ENCODE peak calls at places on chromosomes 6 and 20, in four cellular contexts. R is CD8-positive, alpha-beta T cell; Z is left ventricle myocardium inferior; E is fibroblast of lung. J is an unnamed sample.

GRCh38 chr6:22027226-22027725 is 269.6 kb downstream of the PRL start:
- DNase-seq in R (no peak), Z (no peak), E (no peak), J (no peak)

GRCh38 chr6:11426571-11426970 is 111.0 kb upstream of the TMEM170B start:
- DNase-seq in R (no peak), Z (no peak), E (no peak), J (no peak)

GRCh38 chr20:34703573-34704176 is 469 bp upstream of the TP53INP2 start:
- DNase-seq in R (peak; percentile 23), Z (no peak), E (peak; percentile 22), J (no peak)

GRCh38 chr20:61797200-61797599 is 268.5 kb downstream of the TAF4 start:
- DNase-seq in R (no peak), Z (no peak), E (peak; percentile 5), J (no peak)

GRCh38 chr6:134446228-134446848 is 128.4 kb upstream of the SGK1 start:
- DNase-seq in R (no peak), Z (no peak), E (peak; percentile 74), J (no peak)

GRCh38 chr6:150196942-150197745 is 54.3 kb downstream of the PPP1R14C start:
- DNase-seq in R (no peak), Z (no peak), E (peak; percentile 26), J (no peak)

GRCh38 chr6:78808933-78809332 is 58.4 kb upstream of the IRAK1BP1 start:
- DNase-seq in R (no peak), Z (no peak), E (no peak), J (no peak)

GRCh38 chr6:53629120-53629477 is 36.5 kb downstream of the KLHL31 start:
- DNase-seq in R (no peak), Z (no peak), E (no peak), J (no peak)

GRCh38 chr20:18362916-18363315 is 74.6 kb downstream of the ZNF133 start:
- DNase-seq in R (no peak), Z (no peak), E (no peak), J (no peak)

GRCh38 chr6:45959534-45960195 is 56.0 kb downstream of the CLIC5 start:
- DNase-seq in R (no peak), Z (no peak), E (peak; percentile 66), J (no peak)

GRCh38 chr6:169959129-169960002 is 207.9 kb downstream of the ERMARD start:
- DNase-seq in R (peak; percentile 61), Z (no peak), E (no peak), J (no peak)

GRCh38 chr6:107330190-107330589 is 129.2 kb downstream of the PDSS2 start:
- DNase-seq in R (no peak), Z (no peak), E (no peak), J (no peak)

GRCh38 chr20:57902478-57902877 is 192.7 kb upstream of the PMEPA1 start:
- DNase-seq in R (no peak), Z (no peak), E (peak; percentile 88), J (no peak)

GRCh38 chr6:35077006-35077712 is 64.0 kb downstream of the TCP11 start:
- DNase-seq in R (no peak), Z (no peak), E (no peak), J (peak; percentile 11)

GRCh38 chr6:96522469-96523009 is 933 bp downstream of the UFL1 start:
- DNase-seq in R (peak; percentile 20), Z (no peak), E (peak; percentile 32), J (no peak)

GRCh38 chr6:155523821-155524238 is 68.2 kb upstream of the NOX3 start:
- DNase-seq in R (no peak), Z (no peak), E (no peak), J (no peak)

GRCh38 chr6:166541876-166542579 is 44.5 kb downstream of the RAMACL start:
- DNase-seq in R (no peak), Z (no peak), E (no peak), J (no peak)

GRCh38 chr6:87574237-87574636 is 15.6 kb downstream of the RARS2 start:
- DNase-seq in R (no peak), Z (no peak), E (no peak), J (no peak)

GRCh38 chr6:11705069-11705468 is 73.5 kb downstream of the ADTRP start:
- DNase-seq in R (no peak), Z (no peak), E (no peak), J (no peak)

GRCh38 chr6:153852034-153852433 is 187.0 kb upstream of the OPRM1 start:
- DNase-seq in R (no peak), Z (no peak), E (no peak), J (no peak)

GRCh38 chr6:106973841-106974336 is 640 bp downstream of the CD24 start:
- DNase-seq in R (no peak), Z (no peak), E (peak; percentile 19), J (peak; percentile 50)

GRCh38 chr6:44926556-44926955 is 401.6 kb upstream of the RUNX2 start:
- DNase-seq in R (no peak), Z (no peak), E (peak; percentile 17), J (no peak)

GRCh38 chr20:11217322-11217989 is 543.7 kb upstream of the JAG1 start:
- DNase-seq in R (no peak), Z (no peak), E (peak; percentile 43), J (no peak)

GRCh38 chr20:11214281-11214680 is 540.5 kb upstream of the JAG1 start:
- DNase-seq in R (no peak), Z (no peak), E (no peak), J (no peak)

GRCh38 chr20:11218035-11218680 is 544.4 kb upstream of the JAG1 start:
- DNase-seq in R (no peak), Z (no peak), E (no peak), J (no peak)

GRCh38 chr20:11219192-11219591 is 545.4 kb upstream of the JAG1 start:
- DNase-seq in R (no peak), Z (no peak), E (no peak), J (no peak)

GRCh38 chr20:11216451-11217314 is 542.9 kb upstream of the JAG1 start:
- DNase-seq in R (no peak), Z (no peak), E (peak; percentile 78), J (no peak)
- H3K27ac ChIP-seq in R (no peak overlapping the region), Z (peak overlapping the region; percentile 48), E (no peak overlapping the region), J (no peak overlapping the region)

GRCh38 chr20:64079273-64080012 is at the start of gene RGS19:
- DNase-seq in R (peak; percentile 73), Z (peak; percentile 84), E (peak; percentile 67), J (peak; percentile 86)

GRCh38 chr20:64082126-64082638 is 2.0 kb downstream of the LKAAEAR1 start:
- DNase-seq in R (no peak), Z (no peak), E (no peak), J (no peak)

GRCh38 chr20:64081620-64081964 is 1.7 kb downstream of the OPRL1 start:
- DNase-seq in R (no peak), Z (no peak), E (no peak), J (no peak)

GRCh38 chr20:64080013-64080812 is at the start of gene OPRL1:
- DNase-seq in R (no peak), Z (no peak), E (peak; percentile 19), J (no peak)

DNA sequence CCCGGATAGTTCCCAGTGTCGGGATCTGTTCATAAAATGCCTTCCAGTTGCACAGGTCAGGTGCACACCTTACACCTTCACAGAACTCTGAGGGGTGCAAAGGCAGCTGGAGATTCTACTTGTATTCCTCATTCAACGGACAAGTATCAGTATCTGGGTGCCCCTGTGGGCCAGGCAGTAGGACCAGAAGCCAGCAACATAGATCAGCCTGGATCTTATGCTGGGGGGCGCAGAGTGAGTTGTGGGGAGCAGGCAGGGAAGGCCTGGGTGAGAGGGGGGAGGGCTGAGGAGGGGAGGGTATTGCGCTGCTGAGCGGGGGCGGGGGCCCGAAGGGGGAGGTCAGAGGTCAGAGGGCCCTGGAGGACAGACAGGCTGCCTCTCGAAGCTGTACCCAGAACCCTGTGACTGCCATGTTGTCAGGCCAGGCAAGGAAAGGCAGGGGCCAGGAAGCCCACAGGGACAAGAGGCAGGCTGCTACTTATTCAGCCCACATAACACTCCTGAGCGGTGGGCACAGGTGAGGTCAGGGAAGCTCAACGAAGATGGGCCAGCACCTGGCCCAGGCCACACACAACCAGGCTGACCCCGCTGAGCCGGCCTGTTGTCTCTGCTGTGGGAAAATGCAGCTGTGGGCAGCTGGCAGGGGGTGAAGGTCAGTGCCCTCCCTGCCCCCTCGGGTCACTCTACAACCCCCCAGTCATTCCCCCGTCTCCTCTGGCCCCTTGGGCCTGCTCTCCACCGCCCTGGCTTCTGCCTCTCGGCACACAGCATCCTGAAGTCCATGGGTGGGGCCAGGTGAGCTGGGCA is 1.1 kb downstream of the OPRL1 start:
- DNase-seq in R (no peak), Z (no peak), E (no peak), J (no peak)
- H3K4me3 ChIP-seq in R (no peak overlapping the region), Z (peak overlapping the region; percentile 90), E (no peak overlapping the region), J (no peak overlapping the region)

GRCh38 chr6:140192018-140192417 is 817.6 kb upstream of the CITED2 start:
- DNase-seq in R (no peak), Z (no peak), E (no peak), J (no peak)

GRCh38 chr6:140193269-140193668 is 818.8 kb upstream of the CITED2 start:
- DNase-seq in R (no peak), Z (no peak), E (peak; percentile 5), J (no peak)
- H3K9me3 ChIP-seq in R (no peaks in the 10 kb centered on the region), Z (peaks cover 42% of the 10 kb centered on the region), E (no peaks in the 10 kb centered on the region), J (no peaks in the 10 kb centered on the region)

DNA sequence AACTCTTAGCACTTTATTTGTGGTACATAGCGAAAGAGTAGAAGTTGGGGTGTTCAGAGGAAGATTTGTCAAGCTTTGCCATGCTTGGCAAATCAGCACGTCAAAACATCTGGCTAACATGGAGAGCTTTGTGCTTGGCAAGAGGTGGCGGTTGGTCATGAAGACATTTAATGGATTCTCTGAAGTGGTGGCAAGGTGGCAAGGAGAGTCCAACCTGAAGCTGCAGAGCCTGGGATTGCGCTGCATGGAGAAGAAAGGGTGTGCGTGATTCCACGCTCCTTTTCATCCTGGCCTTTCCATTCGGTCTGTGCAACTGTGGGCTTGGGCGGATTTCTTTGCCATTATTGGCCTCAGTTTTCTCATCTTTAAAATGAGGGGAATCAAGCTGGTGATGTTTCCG is 3.1 kb downstream of the PYGB start:
- DNase-seq in R (no peak), Z (no peak), E (no peak), J (no peak)
- H3K27ac ChIP-seq in R (no peak overlapping the region), Z (peak overlapping the region; percentile 97), E (no peak overlapping the region), J (no peak overlapping the region)

DNA sequence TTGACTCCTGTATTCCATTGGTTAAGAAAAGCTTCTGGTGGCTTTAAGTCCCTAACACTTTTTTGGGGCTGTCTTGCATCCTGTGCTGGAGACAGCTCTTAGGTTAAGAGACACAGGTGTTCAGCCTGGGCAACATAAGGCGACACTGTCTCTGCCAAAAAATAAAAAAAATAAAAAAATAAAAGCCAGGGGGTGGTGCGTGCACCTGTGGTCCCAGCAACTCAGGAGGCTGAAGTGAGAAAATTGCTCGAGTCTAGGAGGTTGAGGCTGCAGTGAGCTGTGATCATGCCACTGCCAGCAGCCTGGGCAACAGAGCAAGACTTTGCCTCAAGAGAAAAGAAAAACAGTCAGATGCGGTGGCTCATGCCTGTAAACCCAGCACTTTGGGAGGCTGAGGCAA is 55.6 kb upstream of the ZMYND8 start:
- DNase-seq in R (no peak), Z (no peak), E (no peak), J (no peak)
- H3K4me3 ChIP-seq in R (no peak overlapping the region), Z (no peak overlapping the region), E (no peak overlapping the region), J (no peak overlapping the region)

GRCh38 chr20:55855052-55855451 is 150.3 kb downstream of the CBLN4 start:
- DNase-seq in R (no peak), Z (no peak), E (no peak), J (no peak)
- H3K9me3 ChIP-seq in R (no peaks in the 10 kb centered on the region), Z (peaks cover 11% of the 10 kb centered on the region), E (no peaks in the 10 kb centered on the region), J (no peaks in the 10 kb centered on the region)

GRCh38 chr20:38447251-38447661 is 12.1 kb upstream of the SNHG17 start:
- DNase-seq in R (no peak), Z (no peak), E (no peak), J (no peak)
- H3K27ac ChIP-seq in R (peak overlapping the region; percentile 65), Z (peak overlapping the region; percentile 82), E (peak overlapping the region; percentile 76), J (peak overlapping the region; percentile 73)